ENCODE peak calls at places on chromosomes 3 and 15, in five cellular contexts. U is lower lobe of right lung, I is psoas muscle, L is left ventricle myocardium inferior, J is GM04503. O is an unnamed sample.
A peak's percentile ranks its signal among the peaks of the same experiment; 100 is the strongest.

GRCh38 chr15:31270767-31271166 is 55.9 kb upstream of the KLF13 start:
- DNase-seq in U (no peak), I (peak; percentile 19), L (no peak), J (no peak), O (no peak)

GRCh38 chr3:194871864-194872668 is 186.4 kb downstream of the FAM43A start:
- DNase-seq in I (peak; percentile 64), U (no peak), L (no peak), J (peak; percentile 36), O (peak; percentile 65)

GRCh38 chr3:38332202-38332601 is 14.4 kb upstream of the XYLB start:
- DNase-seq in L (no peak), J (no peak), U (no peak), I (no peak), O (no peak)

GRCh38 chr15:51004103-51004536 is 90.6 kb downstream of the TNFAIP8L3 start:
- DNase-seq in I (no peak), J (no peak), L (no peak), U (no peak), O (peak; percentile 3)

GRCh38 chr3:52406791-52407510 is 38.0 kb downstream of the SEMA3G start:
- DNase-seq in I (peak; percentile 40), J (no peak), L (peak; percentile 12), U (no peak), O (no peak)

GRCh38 chr3:45092132-45093031 is 53.8 kb downstream of the CDCP1 start:
- DNase-seq in U (no peak), I (no peak), L (no peak), J (peak; percentile 45), O (peak; percentile 88)

GRCh38 chr3:113063126-113063894 is 72.5 kb downstream of the GTPBP8 start:
- DNase-seq in J (no peak), L (no peak), U (no peak), I (no peak), O (no peak)

GRCh38 chr3:147758786-147759185 is 349.6 kb downstream of the ZIC1 start:
- DNase-seq in U (no peak), L (no peak), I (no peak), J (peak; percentile 46), O (no peak)

GRCh38 chr3:74591946-74592345 is 22.5 kb downstream of the CNTN3 start:
- DNase-seq in I (no peak), L (no peak), U (no peak), J (no peak), O (no peak)

GRCh38 chr3:146712826-146713225 is 107.7 kb upstream of the PLSCR5 start:
- DNase-seq in I (no peak), J (no peak), U (no peak), L (no peak), O (no peak)

GRCh38 chr3:154427685-154428291 is 2.2 kb downstream of the GPR149 start:
- DNase-seq in U (no peak), L (no peak), I (no peak), J (no peak), O (no peak)

GRCh38 chr15:100860829-100861510 is 18.7 kb upstream of the ALDH1A3 start:
- DNase-seq in L (no peak), U (no peak), J (no peak), I (no peak), O (no peak)

GRCh38 chr3:55668359-55668758 is 181.3 kb upstream of the WNT5A start:
- DNase-seq in L (no peak), J (no peak), I (no peak), U (no peak), O (no peak)

GRCh38 chr3:14989943-14990753 is 42.8 kb downstream of the NR2C2 start:
- DNase-seq in U (no peak), J (peak; percentile 13), I (no peak), L (peak; percentile 25), O (no peak)

GRCh38 chr3:30855390-30855789 is 39.1 kb downstream of the GADL1 start:
- DNase-seq in L (no peak), I (no peak), J (no peak), U (no peak), O (no peak)

GRCh38 chr3:71251156-71251775 is 332.3 kb downstream of the FOXP1 start:
- DNase-seq in U (no peak), I (no peak), J (peak; percentile 38), L (no peak), O (peak; percentile 55)

GRCh38 chr3:168165390-168166269 is 69.9 kb upstream of the GOLIM4 start:
- DNase-seq in I (no peak), J (peak; percentile 29), L (no peak), U (no peak), O (peak; percentile 70)

GRCh38 chr3:174436367-174436766 is 422.8 kb upstream of the NAALADL2 start:
- DNase-seq in L (no peak), I (no peak), U (no peak), J (no peak), O (no peak)

GRCh38 chr3:125257563-125257962 is 45.0 kb upstream of the SLC12A8 start:
- DNase-seq in J (no peak), L (no peak), U (no peak), I (no peak), O (no peak)

GRCh38 chr15:57094594-57095257 is 176.3 kb downstream of the TCF12 start:
- DNase-seq in I (no peak), J (no peak), L (no peak), U (no peak), O (no peak)

GRCh38 chr15:101374326-101374725 is 79.3 kb upstream of the SNRPA1 start:
- DNase-seq in J (no peak), I (peak; percentile 2), U (no peak), L (no peak), O (no peak)

GRCh38 chr3:21960033-21960432 is 209.0 kb upstream of the ZNF385D start:
- DNase-seq in L (no peak), I (no peak), J (no peak), U (no peak), O (no peak)

GRCh38 chr15:66862111-66862815 is 160.2 kb downstream of the SMAD6 start:
- DNase-seq in J (no peak), I (no peak), U (no peak), L (no peak), O (peak; percentile 33)

GRCh38 chr15:74540135-74540760 is 772 bp upstream of the ARID3B start:
- DNase-seq in I (no peak), J (no peak), U (no peak), L (no peak), O (peak; percentile 37)

O was measured in HFFc6.